ENCODE peak calls at places on chromosomes 1 and 21, in four cellular contexts. Y is neural progenitor cell, H is mesendoderm, K is endothelial cell of umbilical vein. A is an unnamed sample.

GRCh38 chr1:94142022-94142421 is 21.1 kb upstream of the ABCA4 start:
- DNase-seq in Y (no peak), H (no peak), K (peak; percentile 98), A (no peak)

GRCh38 chr1:163085041-163085903 is 16.1 kb downstream of the RGS4 start:
- DNase-seq in Y (no peak), H (no peak), K (peak; percentile 83), A (no peak)

GRCh38 chr1:62285440-62285839 is 33.8 kb downstream of the KANK4 start:
- DNase-seq in Y (no peak), H (no peak), K (no peak), A (no peak)

GRCh38 chr21:45972716-45973474 is 8.7 kb upstream of the COL6A1 start:
- DNase-seq in Y (peak; percentile 61), H (peak; percentile 58), K (peak; percentile 14), A (no peak)

GRCh38 chr1:18948913-18949688 is 7.4 kb downstream of the IFFO2 start:
- DNase-seq in Y (peak; percentile 37), H (no peak), K (peak; percentile 41), A (no peak)

GRCh38 chr1:214670098-214670497 is 67.1 kb downstream of the CENPF start:
- DNase-seq in Y (no peak), H (no peak), K (peak; percentile 59), A (no peak)

GRCh38 chr1:87224209-87224608 is 104.5 kb upstream of the LMO4 start:
- DNase-seq in Y (no peak), H (no peak), K (peak; percentile 70), A (no peak)

GRCh38 chr1:119865607-119866006 is 30.7 kb downstream of the ADAM30 start:
- DNase-seq in Y (no peak), H (no peak), K (no peak), A (no peak)

GRCh38 chr1:244599937-244600350 is 53.0 kb upstream of the DESI2 start:
- DNase-seq in Y (no peak), H (no peak), K (peak; percentile 96), A (no peak)

GRCh38 chr1:204580862-204581261 is 64.7 kb downstream of the MDM4 start:
- DNase-seq in Y (no peak), H (no peak), K (no peak), A (no peak)

GRCh38 chr1:179612361-179612760 is 20.7 kb downstream of the TDRD5 start:
- DNase-seq in Y (no peak), H (no peak), K (no peak), A (no peak)

GRCh38 chr1:7145947-7146346 is 360.7 kb downstream of the CAMTA1 start:
- DNase-seq in Y (no peak), H (no peak), K (no peak), A (no peak)

GRCh38 chr1:163083690-163084089 is 14.5 kb downstream of the RGS4 start:
- DNase-seq in Y (no peak), H (no peak), K (no peak), A (no peak)

GRCh38 chr1:231020139-231020601 is 19.9 kb downstream of the FAM89A start:
- DNase-seq in Y (no peak), H (peak; percentile 38), K (no peak), A (no peak)

GRCh38 chr1:213423585-213423984 is 372.5 kb downstream of the RPS6KC1 start:
- DNase-seq in Y (peak; percentile 53), H (no peak), K (no peak), A (no peak)

GRCh38 chr1:189103956-189104355 is 1373.7 kb downstream of the BRINP3 start:
- DNase-seq in Y (no peak), H (no peak), K (no peak), A (no peak)

GRCh38 chr21:15408089-15408488 is 321.7 kb upstream of the USP25 start:
- DNase-seq in Y (no peak), H (no peak), K (no peak), A (no peak)

GRCh38 chr1:150895618-150896017 is 8.7 kb downstream of the CTXND2 start:
- DNase-seq in Y (no peak), H (peak; percentile 7), K (no peak), A (no peak)

GRCh38 chr1:23774174-23774880 is 3.9 kb upstream of the PITHD1 start:
- DNase-seq in Y (no peak), H (no peak), K (no peak), A (no peak)

DNA sequence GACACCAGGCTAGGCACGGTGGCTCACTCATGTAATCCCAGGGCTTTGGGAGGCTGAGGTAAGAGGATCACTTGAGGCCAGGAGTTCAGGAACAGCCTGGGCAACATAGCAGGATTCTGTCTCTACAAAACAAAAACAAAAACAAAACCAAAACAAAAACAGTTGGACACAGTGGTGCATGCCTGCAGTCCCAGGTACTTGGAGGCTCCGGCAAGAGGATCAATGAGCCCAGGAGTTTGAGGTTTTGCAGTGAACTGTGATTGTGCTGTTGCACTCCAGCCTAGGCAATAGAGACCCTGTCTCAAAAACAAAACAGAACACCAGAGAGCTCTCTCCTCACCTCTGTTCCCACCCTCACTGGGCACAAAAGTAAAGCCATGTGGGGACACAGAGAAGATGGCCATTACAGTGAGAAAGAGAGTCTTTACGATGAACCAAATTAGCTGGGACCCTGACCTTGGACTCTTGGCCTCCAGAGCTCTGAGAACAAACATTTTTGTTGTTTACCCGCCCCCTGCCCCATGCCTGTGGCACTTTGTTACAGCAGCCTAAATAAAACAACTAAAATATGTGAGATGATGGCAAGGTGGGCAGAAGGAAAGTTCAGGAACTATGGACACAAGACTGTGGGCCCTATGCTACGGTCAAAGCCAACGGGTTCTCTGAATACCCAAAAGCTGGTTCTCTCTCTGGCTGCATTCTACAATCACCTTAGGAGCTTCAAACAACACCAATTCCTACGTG is 9.8 kb downstream of the NADK start:
- DNase-seq in Y (no peak), H (no peak), K (no peak), A (no peak)
- H3K79me2 ChIP-seq in Y (peaks cover 87% of the 10 kb centered on the region), H (peaks cover 31% of the 10 kb centered on the region), K (peaks cover 61% of the 10 kb centered on the region), A (peaks cover 94% of the 10 kb centered on the region)

GRCh38 chr1:45802343-45803298 is 791 bp upstream of the MAST2 start:
- DNase-seq in Y (peak; percentile 38), H (peak; percentile 97), K (peak; percentile 89), A (peak; percentile 75)
- H3K9ac ChIP-seq in Y (no peak overlapping the region), H (peak overlapping the region; percentile 72), K (peak overlapping the region; percentile 86), A (peak overlapping the region; percentile 92)

DNA sequence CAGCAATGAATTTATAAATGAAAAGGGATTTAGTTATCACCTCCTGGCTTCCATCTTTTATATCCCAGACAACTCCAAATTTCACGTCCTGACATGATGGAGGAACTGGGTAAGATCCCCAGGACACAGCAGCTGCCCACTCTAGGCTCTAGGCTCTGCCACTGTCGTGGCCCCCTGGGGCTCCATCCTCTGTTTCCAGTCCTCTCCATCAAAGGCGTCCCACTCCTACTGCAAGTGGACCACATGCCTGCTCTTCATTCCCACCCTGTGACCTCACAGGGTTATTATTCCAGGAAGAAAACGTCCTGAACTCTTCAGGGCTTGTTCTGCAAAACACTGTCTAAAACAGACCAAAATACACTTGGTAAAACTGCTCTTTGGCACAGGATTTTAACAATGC is 11.9 kb downstream of the URB1 start:
- DNase-seq in Y (no peak), H (no peak), K (peak; percentile 21), A (no peak)
- H3K36me3 ChIP-seq in Y (no peaks in the 10 kb centered on the region), H (peaks cover 11% of the 10 kb centered on the region), K (peaks cover 13% of the 10 kb centered on the region), A (peaks cover 70% of the 10 kb centered on the region)

DNA sequence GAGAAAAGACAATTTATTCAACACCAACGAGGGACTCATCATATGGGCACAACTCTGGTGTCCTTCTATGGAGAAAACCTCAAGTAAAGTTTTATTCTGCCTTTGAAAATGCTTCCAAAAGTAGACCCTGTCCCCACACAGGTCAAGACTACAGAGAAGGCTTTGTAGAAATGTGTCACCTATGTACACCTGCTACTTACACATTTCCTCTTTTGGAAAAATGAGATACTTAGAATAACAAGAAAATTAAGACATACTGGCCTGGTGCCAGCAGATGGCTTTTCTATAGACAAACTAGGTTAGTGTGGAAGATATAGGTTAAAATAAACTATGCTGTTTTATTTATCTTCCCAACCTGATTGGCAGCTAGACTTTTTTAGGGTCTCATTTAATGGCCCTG is 13.6 kb downstream of the POGK start:
- DNase-seq in Y (no peak), H (no peak), K (no peak), A (peak; percentile 66)
- H3K79me2 ChIP-seq in Y (peaks cover 47% of the 10 kb centered on the region), H (peaks cover 13% of the 10 kb centered on the region), K (peaks cover 35% of the 10 kb centered on the region), A (peaks cover 74% of the 10 kb centered on the region)

GRCh38 chr1:12170263-12170671 is 3.5 kb downstream of the TNFRSF1B start:
- DNase-seq in Y (no peak), H (no peak), K (no peak), A (no peak)

GRCh38 chr1:12167493-12168429 is 970 bp downstream of the TNFRSF1B start:
- DNase-seq in Y (no peak), H (no peak), K (no peak), A (peak; percentile 95)

GRCh38 chr1:12169442-12170135 is 2.8 kb downstream of the TNFRSF1B start:
- DNase-seq in Y (no peak), H (no peak), K (no peak), A (no peak)

GRCh38 chr1:12166834-12167492 is at the start of gene TNFRSF1B:
- DNase-seq in Y (peak; percentile 83), H (peak; percentile 60), K (peak; percentile 71), A (no peak)

GRCh38 chr1:12168451-12169160 is 1.8 kb downstream of the TNFRSF1B start:
- DNase-seq in Y (peak; percentile 18), H (no peak), K (no peak), A (no peak)
- H3K9ac ChIP-seq in Y (no peak overlapping the region), H (no peak overlapping the region), K (peak overlapping the region; percentile 4), A (no peak overlapping the region)

DNA sequence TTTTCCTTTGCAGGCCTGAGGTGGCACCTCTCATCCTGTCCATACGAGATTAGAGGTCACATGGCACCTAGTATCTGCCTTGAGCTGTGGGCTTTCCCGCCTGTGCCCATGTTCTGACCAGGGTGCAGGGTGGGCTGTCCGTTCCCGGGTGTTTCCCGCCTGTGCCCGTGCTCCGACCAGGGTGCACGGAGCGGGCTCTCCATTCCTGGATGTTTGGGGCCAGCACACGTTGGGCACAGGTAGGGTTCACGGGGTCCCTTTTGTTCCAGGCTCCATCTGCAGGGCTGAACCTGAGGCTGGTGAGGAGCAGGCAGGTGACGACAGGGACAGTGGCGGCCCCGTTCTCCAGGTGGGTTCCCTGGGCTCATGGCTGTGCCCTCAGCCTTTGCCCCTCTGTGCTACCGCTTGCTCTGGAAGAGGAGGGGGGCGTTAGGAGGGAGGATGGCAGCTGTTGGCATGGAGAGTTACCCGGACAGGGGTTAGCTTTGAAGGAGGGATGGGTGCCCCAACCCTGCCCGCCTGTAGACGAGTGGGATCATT is 10.0 kb downstream of the RRP1 start:
- DNase-seq in Y (no peak), H (no peak), K (no peak), A (no peak)
- H3K36me3 ChIP-seq in Y (no peaks in the 10 kb centered on the region), H (peaks cover 31% of the 10 kb centered on the region), K (peaks cover 13% of the 10 kb centered on the region), A (peaks cover 24% of the 10 kb centered on the region)

GRCh38 chr1:198157241-198157846 is 546 bp downstream of the NEK7 start:
- DNase-seq in Y (peak; percentile 95), H (peak; percentile 98), K (peak; percentile 93), A (peak; percentile 95)
- H3K79me2 ChIP-seq in Y (peaks cover 42% of the 10 kb centered on the region), H (peaks cover 23% of the 10 kb centered on the region), K (peaks cover 47% of the 10 kb centered on the region), A (peaks cover 52% of the 10 kb centered on the region)

GRCh38 chr1:216498277-216498676 is 75.0 kb upstream of the USH2A start:
- DNase-seq in Y (no peak), H (no peak), K (no peak), A (no peak)

GRCh38 chr1:216500273-216500967 is 77.2 kb upstream of the USH2A start:
- DNase-seq in Y (no peak), H (no peak), K (no peak), A (no peak)

GRCh38 chr1:216502528-216503162 is 79.4 kb upstream of the USH2A start:
- DNase-seq in Y (peak; percentile 46), H (peak; percentile 67), K (no peak), A (no peak)

GRCh38 chr1:216499581-216500272 is 76.5 kb upstream of the USH2A start:
- DNase-seq in Y (no peak), H (no peak), K (no peak), A (no peak)
- H3K9ac ChIP-seq in Y (no peak overlapping the region), H (no peak overlapping the region), K (no peak overlapping the region), A (no peak overlapping the region)